ENCODE peak calls at places on chromosomes 7 and 10, in six cellular contexts. D, T, P, K, Y and B are unnamed samples.

GRCh38 chr10:70658582-70659136 is 13.6 kb upstream of the ADAMTS14 start:
- DNase-seq in D (no peak), T (no peak), P (no peak), K (no peak), Y (no peak), B (no peak)

GRCh38 chr10:22618081-22618785 is 96.1 kb downstream of the PIP4K2A start:
- DNase-seq in D (no peak), T (no peak), P (no peak), K (no peak), Y (no peak), B (no peak)

GRCh38 chr10:62815373-62816111 is 624 bp downstream of the EGR2 start:
- DNase-seq in D (peak), T (no peak), P (peak), K (peak), Y (no peak), B (peak)

GRCh38 chr7:152336754-152337368 is 98.9 kb downstream of the KMT2C start:
- DNase-seq in D (no peak), T (peak), P (peak), K (no peak), Y (no peak), B (peak)

GRCh38 chr7:145692237-145692950 is 424.2 kb upstream of the CNTNAP2 start:
- DNase-seq in D (no peak), T (no peak), P (peak), K (no peak), Y (no peak), B (no peak)

GRCh38 chr7:148993193-148993592 is 35.1 kb downstream of the PDIA4 start:
- DNase-seq in D (no peak), T (no peak), P (no peak), K (no peak), Y (no peak), B (no peak)

GRCh38 chr7:121084748-121085336 is 96.3 kb downstream of the CPED1 start:
- DNase-seq in D (peak), T (no peak), P (no peak), K (no peak), Y (no peak), B (no peak)

GRCh38 chr10:108598831-108599230 is 1324.5 kb downstream of the XPNPEP1 start:
- DNase-seq in D (no peak), T (no peak), P (no peak), K (no peak), Y (no peak), B (no peak)

GRCh38 chr10:3111626-3112220 is 44.4 kb downstream of the PFKP start:
- DNase-seq in D (peak), T (no peak), P (no peak), K (no peak), Y (peak), B (no peak)

GRCh38 chr10:75358835-75359421 is 42.6 kb downstream of the ZNF503 start:
- DNase-seq in D (peak), T (no peak), P (no peak), K (no peak), Y (no peak), B (no peak)

GRCh38 chr7:70540641-70541040 is 591.3 kb upstream of the GALNT17 start:
- DNase-seq in D (no peak), T (no peak), P (no peak), K (no peak), Y (no peak), B (no peak)

GRCh38 chr10:110872984-110873569 is 1.3 kb downstream of the PDCD4 start:
- DNase-seq in D (no peak), T (no peak), P (no peak), K (no peak), Y (no peak), B (no peak)

GRCh38 chr10:50576245-50576815 is 47.4 kb downstream of the SGMS1 start:
- DNase-seq in D (no peak), T (no peak), P (no peak), K (no peak), Y (no peak), B (no peak)

GRCh38 chr7:143222782-143223181 is 945 bp downstream of the TAS2R40 start:
- DNase-seq in D (no peak), T (no peak), P (no peak), K (no peak), Y (no peak), B (no peak)

GRCh38 chr10:119377905-119378736 is 164.4 kb downstream of the RGS10 start:
- DNase-seq in D (no peak), T (no peak), P (no peak), K (no peak), Y (peak), B (no peak)

GRCh38 chr10:119377431-119377830 is 165.1 kb downstream of the RGS10 start:
- DNase-seq in D (no peak), T (no peak), P (no peak), K (no peak), Y (no peak), B (no peak)

GRCh38 chr10:119379466-119380071 is 162.9 kb downstream of the RGS10 start:
- DNase-seq in D (no peak), T (no peak), P (no peak), K (no peak), Y (no peak), B (no peak)

GRCh38 chr10:119375574-119376265 is 166.8 kb downstream of the RGS10 start:
- DNase-seq in D (no peak), T (no peak), P (no peak), K (peak), Y (no peak), B (no peak)

DNA sequence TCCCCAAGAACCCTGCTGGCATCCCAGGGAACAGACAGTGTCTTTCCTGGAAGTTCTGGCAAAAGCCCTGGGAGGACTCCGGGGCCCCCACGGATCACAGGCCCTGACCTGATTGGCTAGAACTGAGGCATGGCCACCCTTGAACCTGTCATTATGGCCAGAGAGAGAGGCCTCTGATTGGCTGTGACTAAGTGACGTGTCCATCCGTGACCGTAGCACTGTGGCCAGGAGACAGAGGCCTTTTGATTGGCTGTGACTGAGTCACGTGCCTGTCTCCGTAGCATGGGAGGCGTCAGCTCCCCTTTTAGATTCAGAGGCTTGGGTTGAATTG is 163.8 kb downstream of the RGS10 start:
- DNase-seq in D (peak), T (no peak), P (no peak), K (no peak), Y (no peak), B (no peak)
- H3K27ac ChIP-seq in D (peak), T (no peak), P (no peak), K (no peak), Y (peak), B (no peak)

GRCh38 chr7:50672045-50672444 is 106.8 kb upstream of the DDC start:
- DNase-seq in D (no peak), T (no peak), P (no peak), K (no peak), Y (no peak), B (no peak)

GRCh38 chr7:50667338-50667737 is 102.1 kb upstream of the DDC start:
- DNase-seq in D (no peak), T (no peak), P (no peak), K (no peak), Y (no peak), B (no peak)

GRCh38 chr7:50671397-50671796 is 106.2 kb upstream of the DDC start:
- DNase-seq in D (no peak), T (no peak), P (no peak), K (no peak), Y (no peak), B (no peak)

GRCh38 chr7:50667789-50668226 is 102.6 kb upstream of the DDC start:
- DNase-seq in D (peak), T (no peak), P (no peak), K (no peak), Y (peak), B (no peak)

GRCh38 chr7:50669890-50670289 is 104.7 kb upstream of the DDC start:
- DNase-seq in D (no peak), T (no peak), P (no peak), K (no peak), Y (no peak), B (no peak)
- H3K27ac ChIP-seq in D (peak), T (no peak), P (no peak), K (no peak), Y (no peak), B (no peak)

GRCh38 chr10:43287056-43288007 is 20.5 kb upstream of the RASGEF1A start:
- DNase-seq in D (no peak), T (no peak), P (peak), K (no peak), Y (no peak), B (peak)
- H3K27ac ChIP-seq in D (no peak), T (no peak), P (peak), K (peak), Y (no peak), B (peak)

GRCh38 chr10:96269438-96270300 is 1.7 kb downstream of the BLNK start:
- DNase-seq in D (no peak), T (no peak), P (peak), K (no peak), Y (no peak), B (no peak)

GRCh38 chr10:96270564-96270963 is 805 bp downstream of the BLNK start:
- DNase-seq in D (no peak), T (no peak), P (peak), K (no peak), Y (no peak), B (no peak)

GRCh38 chr10:96272986-96273280 is 1.6 kb upstream of the BLNK start:
- DNase-seq in D (no peak), T (no peak), P (no peak), K (no peak), Y (no peak), B (no peak)

GRCh38 chr10:96272256-96272985 is 1.1 kb upstream of the BLNK start:
- DNase-seq in D (no peak), T (no peak), P (peak), K (no peak), Y (no peak), B (no peak)

GRCh38 chr10:96271017-96271815 is at the start of gene BLNK:
- DNase-seq in D (peak), T (no peak), P (peak), K (peak), Y (peak), B (no peak)
- H3K27ac ChIP-seq in D (peak), T (no peak), P (peak), K (peak), Y (no peak), B (no peak)

GRCh38 chr7:24290004-24290641 is 6.1 kb downstream of the NPY start:
- DNase-seq in D (no peak), T (peak), P (peak), K (no peak), Y (no peak), B (peak)
- H3K27ac ChIP-seq in D (no peak), T (no peak), P (no peak), K (no peak), Y (no peak), B (no peak)

GRCh38 chr10:102599565-102600327 is 44.5 kb upstream of the TRIM8 start:
- DNase-seq in D (no peak), T (no peak), P (no peak), K (no peak), Y (peak), B (no peak)

GRCh38 chr10:102603946-102604345 is 40.3 kb upstream of the TRIM8 start:
- DNase-seq in D (no peak), T (no peak), P (no peak), K (no peak), Y (no peak), B (no peak)

GRCh38 chr10:102602272-102603045 is 41.8 kb upstream of the TRIM8 start:
- DNase-seq in D (peak), T (no peak), P (no peak), K (no peak), Y (no peak), B (no peak)

GRCh38 chr10:102600816-102601215 is 43.5 kb upstream of the TRIM8 start:
- DNase-seq in D (no peak), T (no peak), P (no peak), K (no peak), Y (no peak), B (no peak)

GRCh38 chr10:102601639-102602038 is 42.6 kb upstream of the TRIM8 start:
- DNase-seq in D (no peak), T (no peak), P (no peak), K (no peak), Y (no peak), B (no peak)
- H3K27ac ChIP-seq in D (peak), T (no peak), P (no peak), K (peak), Y (peak), B (no peak)

GRCh38 chr7:158395780-158396214 is 191.8 kb downstream of the PTPRN2 start:
- DNase-seq in D (no peak), T (no peak), P (peak), K (peak), Y (no peak), B (no peak)
- H3K27ac ChIP-seq in D (no peak), T (no peak), P (no peak), K (no peak), Y (no peak), B (no peak)

DNA sequence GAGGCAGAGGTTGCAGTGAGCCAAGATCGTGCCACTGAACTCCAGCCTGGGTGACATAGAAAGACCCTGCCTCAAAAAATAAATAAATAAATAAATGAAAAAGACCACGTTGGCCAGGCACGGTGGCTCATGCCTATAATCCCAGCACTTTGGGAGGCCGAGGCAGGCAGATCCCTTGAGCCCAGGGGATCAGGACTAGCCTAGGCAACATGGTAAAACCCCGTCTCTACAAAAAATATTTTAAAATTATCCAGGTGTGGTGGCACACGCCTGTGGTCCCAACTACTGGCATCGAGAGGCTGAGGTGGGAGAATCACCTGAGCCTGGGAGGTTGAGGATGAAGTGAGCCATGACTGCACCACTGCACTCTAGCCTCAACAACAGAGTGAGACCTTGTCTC is 116.7 kb upstream of the PDLIM1 start:
- DNase-seq in D (no peak), T (no peak), P (no peak), K (no peak), Y (no peak), B (no peak)
- H3K27ac ChIP-seq in D (peak), T (no peak), P (peak), K (no peak), Y (peak), B (no peak)

GRCh38 chr7:36185732-36186131 is 32.7 kb downstream of the EEPD1 start:
- DNase-seq in D (no peak), T (no peak), P (no peak), K (no peak), Y (no peak), B (no peak)

GRCh38 chr7:36180121-36180520 is 27.1 kb downstream of the EEPD1 start:
- DNase-seq in D (no peak), T (no peak), P (no peak), K (no peak), Y (no peak), B (no peak)

GRCh38 chr7:36182854-36183604 is 30.0 kb downstream of the EEPD1 start:
- DNase-seq in D (no peak), T (no peak), P (no peak), K (no peak), Y (no peak), B (no peak)

GRCh38 chr7:36185092-36185491 is 32.0 kb downstream of the EEPD1 start:
- DNase-seq in D (no peak), T (no peak), P (no peak), K (no peak), Y (no peak), B (no peak)

GRCh38 chr7:36181668-36182067 is 28.6 kb downstream of the EEPD1 start:
- DNase-seq in D (no peak), T (no peak), P (no peak), K (no peak), Y (no peak), B (no peak)
- H3K27ac ChIP-seq in D (peak), T (no peak), P (no peak), K (no peak), Y (no peak), B (no peak)